ENCODE peak calls at places on chromosome 1, in seven cellular contexts. B is thoracic aorta, K is AG04450, T is tibial artery, A is heart left ventricle, E is left ventricle myocardium inferior, Z is HL-60. S is an unnamed sample.

GRCh38 chr1:160629286-160630210 is 17.3 kb downstream of the SLAMF1 start:
- DNase-seq in A (peak; percentile 59), T (peak; percentile 65), K (no peak), B (no peak), E (peak; percentile 40), Z (peak; percentile 30), S (no peak)

GRCh38 chr1:145996433-145997155 is at the start of gene TXNIP:
- DNase-seq in E (peak; percentile 99), K (peak; percentile 91), T (peak; percentile 100), A (peak; percentile 100), B (peak; percentile 98), Z (peak; percentile 99), S (peak; percentile 99)

GRCh38 chr1:9653783-9654517 is 2.4 kb downstream of the PIK3CD start:
- DNase-seq in E (no peak), A (no peak), T (no peak), B (no peak), Z (peak; percentile 73), K (no peak), S (no peak)

GRCh38 chr1:167209044-167209443 is 11.6 kb upstream of the POU2F1 start:
- DNase-seq in Z (no peak), A (no peak), B (no peak), T (no peak), K (no peak), E (no peak), S (no peak)

GRCh38 chr1:9388628-9389184 is 96.0 kb downstream of the SPSB1 start:
- DNase-seq in B (no peak), K (no peak), Z (no peak), E (no peak), A (no peak), T (no peak), S (no peak)

GRCh38 chr1:168202941-168203654 is 22.7 kb upstream of the SFT2D2 start:
- DNase-seq in T (peak; percentile 30), Z (no peak), B (no peak), E (no peak), A (no peak), K (no peak), S (no peak)

GRCh38 chr1:93007941-93008577 is 46.8 kb upstream of the DIPK1A start:
- DNase-seq in Z (no peak), A (no peak), E (no peak), K (no peak), T (no peak), B (no peak), S (no peak)

GRCh38 chr1:55010887-55011217 is 12.1 kb downstream of the BSND start:
- DNase-seq in K (no peak), Z (no peak), A (no peak), B (no peak), E (no peak), T (no peak), S (no peak)

GRCh38 chr1:63323866-63324778 is 1.8 kb downstream of the FOXD3 start:
- DNase-seq in B (no peak), E (no peak), T (no peak), A (no peak), Z (no peak), K (no peak), S (no peak)

GRCh38 chr1:154955718-154956513 is at the start of gene PBXIP1:
- DNase-seq in A (peak; percentile 79), E (peak; percentile 45), B (peak; percentile 40), T (peak; percentile 85), K (no peak), Z (peak; percentile 93), S (peak; percentile 90)

GRCh38 chr1:154954541-154954940 is 1.4 kb downstream of the PBXIP1 start:
- DNase-seq in E (no peak), T (no peak), A (no peak), K (no peak), B (no peak), Z (no peak), S (no peak)

GRCh38 chr1:154957258-154957657 is 1.4 kb upstream of the PBXIP1 start:
- DNase-seq in B (no peak), Z (no peak), T (no peak), K (no peak), A (peak; percentile 9), E (no peak), S (no peak)

GRCh38 chr1:154955039-154955717 is 721 bp downstream of the PBXIP1 start:
- DNase-seq in E (no peak), Z (peak; percentile 52), B (peak; percentile 35), K (no peak), T (peak; percentile 55), A (no peak), S (no peak)

DNA sequence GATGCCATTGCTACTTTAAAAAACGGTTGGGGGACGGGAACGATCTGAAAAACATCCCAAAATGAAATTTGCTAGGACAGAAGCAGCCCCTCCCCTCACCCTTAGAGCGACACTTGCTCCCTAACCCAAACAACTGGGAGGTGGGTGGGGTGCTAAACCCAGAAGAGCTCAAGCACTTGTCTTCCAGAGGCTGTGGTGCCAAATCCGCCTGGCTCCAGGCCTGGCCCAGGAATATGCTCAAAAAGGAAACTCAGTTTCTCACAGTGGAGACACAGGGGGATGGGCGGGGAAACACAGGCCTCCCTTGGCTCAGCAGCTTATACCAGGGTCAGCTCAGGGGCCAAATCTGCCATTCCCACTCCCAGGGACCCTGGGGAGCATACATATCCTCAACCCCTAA is 658 bp upstream of the PBXIP1 start:
- DNase-seq in A (peak; percentile 49), K (no peak), B (no peak), T (no peak), Z (no peak), E (peak; percentile 56), S (no peak)
- H3K27ac ChIP-seq in A (peak overlapping the region; percentile 59), K (peak overlapping the region; percentile 31), B (peak overlapping the region; percentile 81), T (peak overlapping the region; percentile 82), Z (peak overlapping the region; percentile 78), E (peak overlapping the region; percentile 88), S (peak overlapping the region; percentile 70)

DNA sequence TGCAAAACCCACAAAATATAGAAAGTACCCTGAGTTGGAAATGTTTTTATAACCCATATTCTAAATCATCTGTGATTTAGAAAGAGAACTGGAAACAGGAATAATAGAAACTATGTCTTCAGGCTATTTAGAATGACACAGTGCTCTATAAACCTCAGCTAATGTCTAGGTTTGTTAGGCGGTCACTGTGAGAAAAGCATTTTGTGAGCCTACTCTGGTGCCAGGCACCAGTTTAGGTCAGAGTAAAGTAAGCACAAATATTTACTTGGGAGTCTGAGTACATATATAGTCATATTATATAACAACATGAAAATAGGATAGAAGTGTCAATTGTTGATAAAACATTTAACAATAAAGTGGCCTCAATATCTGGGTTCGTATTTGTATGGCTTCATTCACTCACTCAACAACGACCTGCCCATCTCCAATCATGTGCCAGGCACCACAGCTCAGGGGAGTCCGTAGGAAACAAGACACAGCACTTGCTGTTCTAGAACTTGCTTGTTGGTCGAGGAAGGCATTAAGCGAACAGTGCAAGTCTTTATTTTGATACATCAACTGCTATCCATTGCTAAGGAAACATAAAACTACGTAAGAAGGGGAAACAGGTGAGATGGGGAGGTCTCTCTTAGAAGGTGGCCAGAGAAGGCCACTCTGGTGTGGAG is 37.2 kb downstream of the GNB1 start:
- DNase-seq in E (no peak), K (no peak), B (no peak), Z (no peak), T (no peak), A (no peak), S (no peak)
- H3K27ac ChIP-seq in E (no peak overlapping the region), K (no peak overlapping the region), B (no peak overlapping the region), Z (no peak overlapping the region), T (no peak overlapping the region), A (no peak overlapping the region), S (no peak overlapping the region)

GRCh38 chr1:6957341-6957740 is 172.1 kb downstream of the CAMTA1 start:
- DNase-seq in Z (no peak), A (no peak), B (no peak), E (no peak), T (no peak), K (no peak), S (no peak)
- H3K27ac ChIP-seq in Z (no peak overlapping the region), A (no peak overlapping the region), B (no peak overlapping the region), E (no peak overlapping the region), T (no peak overlapping the region), K (no peak overlapping the region), S (no peak overlapping the region)

GRCh38 chr1:233289676-233290075 is 5.8 kb downstream of the PCNX2 start:
- DNase-seq in E (no peak), B (no peak), Z (no peak), A (no peak), K (no peak), T (no peak), S (no peak)
- H3K27ac ChIP-seq in E (no peak overlapping the region), B (no peak overlapping the region), Z (no peak overlapping the region), A (no peak overlapping the region), K (no peak overlapping the region), T (no peak overlapping the region), S (no peak overlapping the region)